ENCODE peak calls at places on chromosome 15, in four cellular contexts. U is stomach, D is progenitor cell of endocrine pancreas, S is nephron progenitor cell. O is an unnamed sample.

GRCh38 chr15:90365414-90366055 is 13.5 kb downstream of the ZNF774 start:
- DNase-seq in S (no peak), D (no peak), U (no peak), O (no peak)

GRCh38 chr15:61621146-61621545 is 392.0 kb upstream of the RORA start:
- DNase-seq in U (no peak), D (peak), S (peak), O (no peak)

GRCh38 chr15:46681901-46682300 is 1035.4 kb upstream of the SEMA6D start:
- DNase-seq in S (no peak), D (no peak), U (no peak), O (no peak)

GRCh38 chr15:95226835-95227234 is 995.5 kb downstream of the MCTP2 start:
- DNase-seq in U (no peak), D (no peak), S (no peak), O (no peak)

GRCh38 chr15:60704717-60705116 is 225.8 kb upstream of the ICE2 start:
- DNase-seq in D (no peak), U (no peak), S (no peak), O (no peak)

GRCh38 chr15:40471105-40471777 is 457 bp downstream of the CHST14 start:
- DNase-seq in S (no peak), U (no peak), D (no peak), O (peak)

GRCh38 chr15:90376789-90377188 is 11.3 kb upstream of the IQGAP1 start:
- DNase-seq in D (no peak), S (no peak), U (peak), O (no peak)

GRCh38 chr15:90049666-90050604 is 48.8 kb downstream of the ZNF710 start:
- DNase-seq in S (no peak), D (no peak), U (no peak), O (no peak)

GRCh38 chr15:88797648-88798339 is 5.4 kb upstream of the ACAN start:
- DNase-seq in S (no peak), D (no peak), U (no peak), O (no peak)

GRCh38 chr15:23629234-23629805 is 18.3 kb downstream of the MAGEL2 start:
- DNase-seq in U (no peak), D (no peak), S (no peak), O (no peak)

GRCh38 chr15:48374472-48374871 is 43.2 kb downstream of the DUT start:
- DNase-seq in S (no peak), U (no peak), D (no peak), O (no peak)

GRCh38 chr15:31158858-31159569 is 57.5 kb upstream of the TRPM1 start:
- DNase-seq in U (peak), D (no peak), S (no peak), O (no peak)

GRCh38 chr15:82021992-82022391 is 23.8 kb downstream of the MEX3B start:
- DNase-seq in U (no peak), D (no peak), S (no peak), O (no peak)

GRCh38 chr15:59247364-59247763 is 40.7 kb downstream of the LDHAL6B start:
- DNase-seq in S (peak), U (peak), D (peak), O (no peak)
- TF ChIP-seq CTCF in S (peak), U (peak), D (peak), O (peak)

DNA sequence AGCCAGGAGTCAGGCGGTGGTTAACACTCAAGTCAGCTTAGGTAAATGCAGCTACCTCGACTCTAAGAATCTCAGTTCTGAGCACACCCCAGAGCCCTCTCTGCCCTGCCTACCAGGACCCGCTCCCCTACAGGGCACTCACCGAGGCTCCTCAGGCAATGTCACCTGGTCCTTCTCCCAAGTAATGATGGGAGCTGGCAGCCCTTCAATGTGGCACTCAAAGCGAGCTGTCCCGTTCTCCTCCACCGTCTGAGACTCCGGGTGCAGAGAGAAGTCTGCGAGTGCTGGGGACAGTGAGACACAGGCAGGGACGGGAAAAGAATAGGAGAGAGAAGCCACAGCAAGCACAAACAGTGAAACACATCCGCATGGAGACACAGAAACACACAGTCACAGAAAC is 12.7 kb downstream of the IGDCC4 start:
- DNase-seq in D (no peak), S (no peak), U (no peak), O (peak)
- TF ChIP-seq CTCF in D (no peak), S (no peak), U (no peak), O (no peak)

DNA sequence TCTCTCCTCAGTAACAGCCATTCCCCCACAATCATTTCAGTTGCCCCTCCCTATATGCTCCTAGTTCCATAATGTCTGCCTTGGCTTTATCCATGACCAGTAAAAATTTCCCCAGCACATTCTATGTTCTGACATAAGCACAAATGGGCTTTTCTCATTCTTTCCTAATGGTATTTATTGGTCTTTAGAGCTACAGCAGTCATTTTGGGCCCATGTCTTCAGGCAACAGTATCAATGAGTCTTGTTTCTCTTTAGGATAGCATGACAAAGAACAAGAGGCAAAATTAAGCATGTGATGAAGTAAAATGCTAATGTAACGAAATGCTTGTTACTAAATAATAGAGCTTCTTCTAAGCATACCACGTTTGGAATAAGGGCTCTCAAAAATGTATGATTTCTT is 8.2 kb downstream of the DPP8 start:
- DNase-seq in S (no peak), D (no peak), U (no peak), O (no peak)
- TF ChIP-seq CTCF in S (no peak), D (no peak), U (no peak), O (no peak)

GRCh38 chr15:28098360-28098765 is 752 bp downstream of the OCA2 start:
- DNase-seq in U (no peak), D (no peak), S (no peak), O (no peak)

GRCh38 chr15:28097656-28098359 is 1.3 kb downstream of the OCA2 start:
- DNase-seq in S (no peak), D (no peak), U (no peak), O (no peak)

GRCh38 chr15:28099555-28100140 is 533 bp upstream of the OCA2 start:
- DNase-seq in D (no peak), U (no peak), S (no peak), O (no peak)

GRCh38 chr15:28100516-28101195 is 1.5 kb upstream of the OCA2 start:
- DNase-seq in D (no peak), U (no peak), S (no peak), O (no peak)

DNA sequence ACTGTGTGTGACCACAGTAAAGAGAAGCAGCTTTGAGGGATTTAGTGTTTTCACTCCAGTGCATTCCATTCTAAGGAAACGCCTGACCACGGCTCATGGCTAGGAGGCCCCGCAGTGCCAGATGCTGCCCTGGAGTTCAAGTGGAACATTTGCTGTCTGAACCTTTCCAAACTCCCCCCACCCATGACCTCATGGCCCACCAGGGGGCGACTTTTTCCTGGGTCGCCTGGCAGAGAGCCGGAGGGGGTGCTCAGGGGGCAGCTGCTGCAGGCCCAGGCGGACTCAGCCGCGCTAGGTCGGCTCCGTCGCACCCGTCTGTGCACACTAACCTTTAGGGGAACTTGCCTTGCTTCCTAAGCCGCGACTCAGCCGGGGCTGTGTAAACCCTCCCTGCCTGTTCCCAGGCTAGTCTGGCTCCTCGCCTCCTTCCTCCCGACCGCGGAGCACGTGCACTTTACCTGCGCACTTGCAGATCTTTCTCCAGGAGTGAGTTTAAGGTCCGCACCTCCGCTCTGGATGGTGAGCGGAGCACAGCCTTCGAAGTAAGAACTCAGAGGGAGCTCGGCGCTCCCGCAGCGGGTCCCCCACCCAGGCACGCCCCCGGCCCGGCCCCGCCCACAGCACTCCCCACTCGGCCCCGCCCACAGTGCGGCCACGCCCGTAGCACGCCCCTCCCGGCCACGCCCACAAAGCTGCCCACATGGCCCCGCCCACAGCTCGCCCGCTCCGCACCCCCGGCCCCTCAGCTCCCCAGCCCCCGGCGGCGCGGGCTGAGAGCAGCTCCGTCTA is at the start of gene OCA2:
- DNase-seq in U (peak), D (peak), S (peak), O (no peak)
- TF ChIP-seq CTCF in U (no peak), D (peak), S (peak), O (peak)

GRCh38 chr15:38648116-38648843 is 83.7 kb upstream of the RASGRP1 start:
- DNase-seq in U (no peak), S (no peak), D (no peak), O (no peak)
- TF ChIP-seq CTCF in U (no peak), S (no peak), D (no peak), O (no peak)

GRCh38 chr15:76931397-76932089 is at the start of gene RCN2:
- DNase-seq in S (peak), U (peak), D (peak), O (peak)
- TF ChIP-seq CTCF in S (no peak), U (peak), D (no peak), O (no peak)

GRCh38 chr15:64141798-64142512 is 9.6 kb upstream of the SNX22 start:
- DNase-seq in D (no peak), U (no peak), S (no peak), O (peak)

GRCh38 chr15:64146041-64146440 is 5.5 kb upstream of the SNX22 start:
- DNase-seq in D (no peak), U (no peak), S (no peak), O (no peak)

GRCh38 chr15:64144192-64144564 is 7.4 kb upstream of the SNX22 start:
- DNase-seq in D (no peak), U (no peak), S (no peak), O (no peak)

GRCh38 chr15:64144565-64145281 is 6.8 kb upstream of the SNX22 start:
- DNase-seq in U (no peak), D (no peak), S (no peak), O (no peak)

GRCh38 chr15:64143276-64143675 is 8.3 kb upstream of the SNX22 start:
- DNase-seq in S (no peak), U (no peak), D (no peak), O (no peak)
- TF ChIP-seq CTCF in S (no peak), U (no peak), D (no peak), O (no peak)

DNA sequence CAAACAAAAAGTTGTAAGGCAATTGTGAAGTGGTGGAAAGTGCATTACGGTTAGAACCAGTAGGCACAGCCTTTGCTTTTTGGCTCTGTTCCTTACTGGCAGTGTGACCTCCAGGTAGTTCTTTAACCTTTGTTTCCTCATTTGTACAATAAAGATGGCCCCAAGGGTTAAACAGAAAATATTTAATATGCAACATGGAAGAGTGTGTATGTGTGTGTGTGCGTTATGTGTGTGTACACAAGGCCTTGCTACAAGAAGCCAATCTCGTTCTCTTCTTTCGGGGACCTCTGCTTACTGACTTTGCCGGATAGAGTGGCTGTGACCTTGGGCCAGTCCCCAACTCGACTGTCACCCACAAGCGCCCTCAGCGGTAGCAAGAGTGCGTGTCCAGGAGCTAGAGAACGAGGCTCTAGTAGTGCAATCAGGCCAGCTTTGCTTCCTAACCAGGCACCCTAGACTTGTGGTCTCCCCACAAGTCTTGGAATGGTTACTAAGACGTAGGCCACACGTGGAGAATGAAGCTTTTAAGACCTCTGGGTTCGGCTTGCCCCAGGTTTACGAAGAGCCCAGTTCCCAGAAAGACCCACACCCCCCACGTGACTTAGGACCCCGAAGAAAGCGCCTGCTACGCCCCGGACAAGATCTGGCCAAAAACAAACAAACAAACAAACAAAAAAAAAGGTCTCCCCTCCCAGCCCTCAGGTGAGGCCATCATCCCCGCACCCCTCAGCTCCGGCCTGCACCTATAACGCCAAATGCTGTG is 593 bp downstream of the CIAO2A start:
- DNase-seq in D (peak), U (peak), S (peak), O (no peak)
- TF ChIP-seq CTCF in D (no peak), U (no peak), S (no peak), O (no peak)